ENCODE peak calls at places on chromosomes 3 and 15, in ten cellular contexts. Q is astrocyte of the spinal cord; E is RWPE1; L is A172; H is left colon; T is ACHN; I is stimulated activated CD8-positive, alpha-beta memory T cell treated with anti-CD3 and anti-CD28 coated beads, Interleukin-7, amount 100 ng/mL, for 24 hours; S is iPS-NIHi11; C is brain pericyte; A is NCI-H69. D is an unnamed sample.
A peak's percentile ranks its signal among the peaks of the same experiment; 100 is the strongest.

GRCh38 chr15:50390549-50391264 is 33.5 kb upstream of the USP8 start:
- DNase-seq in Q (no peak), E (no peak), L (no peak), H (no peak), T (no peak), I (no peak), S (no peak), C (no peak), A (no peak), D (no peak)

GRCh38 chr3:159265705-159266104 is 463.9 kb downstream of the MFSD1 start:
- DNase-seq in Q (no peak), E (no peak), L (no peak), H (no peak), T (no peak), I (no peak), S (no peak), C (no peak), A (peak; percentile 3), D (no peak)

GRCh38 chr3:193878051-193878838 is 257.7 kb upstream of the HES1 start:
- DNase-seq in Q (no peak), E (no peak), L (no peak), H (no peak), T (no peak), I (no peak), S (no peak), C (no peak), A (peak; percentile 38), D (peak; percentile 54)

GRCh38 chr3:195337747-195338146 is 66.8 kb upstream of the XXYLT1 start:
- DNase-seq in Q (no peak), E (no peak), L (no peak), H (no peak), T (no peak), I (no peak), S (peak; percentile 28), C (no peak), A (no peak), D (no peak)

GRCh38 chr15:28979208-28979891 is 93.6 kb downstream of the APBA2 start:
- DNase-seq in Q (no peak), E (no peak), L (no peak), H (no peak), T (no peak), I (no peak), S (no peak), C (no peak), A (no peak), D (no peak)

GRCh38 chr3:188631291-188632010 is 477.5 kb downstream of the LPP start:
- DNase-seq in Q (peak; percentile 81), E (no peak), L (peak; percentile 27), H (no peak), T (no peak), I (no peak), S (no peak), C (no peak), A (no peak), D (peak; percentile 26)

GRCh38 chr3:19959505-19959904 is 12.6 kb downstream of the RAB5A start:
- DNase-seq in Q (no peak), E (no peak), L (no peak), H (no peak), T (no peak), I (no peak), S (no peak), C (no peak), A (no peak), D (no peak)

GRCh38 chr15:69232144-69232543 is 66.6 kb upstream of the PAQR5 start:
- DNase-seq in Q (no peak), E (peak; percentile 38), L (no peak), H (no peak), T (no peak), I (no peak), S (no peak), C (no peak), A (no peak), D (peak; percentile 61)

GRCh38 chr3:127410678-127411077 is 122.8 kb upstream of the PRR20G start:
- DNase-seq in Q (no peak), E (no peak), L (no peak), H (no peak), T (no peak), I (no peak), S (peak; percentile 6), C (no peak), A (no peak), D (no peak)

GRCh38 chr15:45704329-45705249 is 69.8 kb downstream of the SQOR start:
- DNase-seq in Q (peak; percentile 16), E (no peak), L (no peak), H (peak; percentile 49), T (peak; percentile 22), I (no peak), S (peak; percentile 44), C (no peak), A (peak; percentile 46), D (no peak)

GRCh38 chr3:25033407-25034029 is 394.5 kb upstream of the RARB start:
- DNase-seq in Q (no peak), E (peak; percentile 1), L (peak; percentile 22), H (peak; percentile 33), T (peak; percentile 51), I (no peak), S (peak; percentile 69), C (no peak), A (peak; percentile 82), D (peak; percentile 66)

GRCh38 chr15:99412082-99412481 is 153.7 kb upstream of the MEF2A start:
- DNase-seq in Q (no peak), E (no peak), L (no peak), H (no peak), T (no peak), I (no peak), S (no peak), C (no peak), A (no peak), D (no peak)

GRCh38 chr3:84128024-84128423 is 830.8 kb upstream of the CADM2 start:
- DNase-seq in Q (no peak), E (no peak), L (no peak), H (no peak), T (no peak), I (no peak), S (no peak), C (no peak), A (no peak), D (no peak)

GRCh38 chr15:52787123-52787503 is 3.0 kb downstream of the ONECUT1 start:
- DNase-seq in Q (no peak), E (no peak), L (no peak), H (no peak), T (no peak), I (no peak), S (no peak), C (no peak), A (no peak), D (no peak)

GRCh38 chr3:134650431-134651346 is at the start of gene KY:
- DNase-seq in Q (peak; percentile 38), E (no peak), L (no peak), H (no peak), T (peak; percentile 24), I (no peak), S (peak; percentile 77), C (no peak), A (peak; percentile 58), D (no peak)

GRCh38 chr3:123085293-123085949 is 18.6 kb downstream of the PDIA5 start:
- DNase-seq in Q (no peak), E (no peak), L (no peak), H (no peak), T (no peak), I (no peak), S (no peak), C (no peak), A (peak; percentile 2), D (no peak)

GRCh38 chr15:38868326-38869114 is 303.9 kb upstream of the RASGRP1 start:
- DNase-seq in Q (peak; percentile 84), E (peak; percentile 83), L (peak; percentile 90), H (no peak), T (peak; percentile 30), I (no peak), S (no peak), C (peak; percentile 69), A (peak; percentile 7), D (peak; percentile 89)

D was measured in MCF 10A.